ENCODE peak calls at places on chromosomes 16 and 17, in seven cellular contexts. One of them, this sample, is unnamed.

GRCh38 chr16:27543801-27544200 is 5.9 kb downstream of the GTF3C1 start:
- DNase-seq in AG09309: no peak
- DNase-seq in HEK293T: no peak
- DNase-seq in GM23338: no peak
- DNase-seq in SW480: no peak
- DNase-seq in activated CD4-positive, alpha-beta T cell treated with anti-CD3 and anti-CD28 coated beads for 48 hours: no peak
- DNase-seq in lower leg skin: no peak
- DNase-seq in this sample: no peak

GRCh38 chr16:53611151-53611802 is 92.4 kb downstream of the RPGRIP1L start:
- DNase-seq in AG09309: no peak
- DNase-seq in HEK293T: peak
- DNase-seq in GM23338: no peak
- DNase-seq in SW480: no peak
- DNase-seq in activated CD4-positive, alpha-beta T cell treated with anti-CD3 and anti-CD28 coated beads for 48 hours: no peak
- DNase-seq in lower leg skin: no peak
- DNase-seq in this sample: no peak

GRCh38 chr16:24116989-24117388 is 139.1 kb upstream of the CACNG3 start:
- DNase-seq in AG09309: no peak
- DNase-seq in HEK293T: no peak
- DNase-seq in GM23338: no peak
- DNase-seq in SW480: no peak
- DNase-seq in activated CD4-positive, alpha-beta T cell treated with anti-CD3 and anti-CD28 coated beads for 48 hours: no peak
- DNase-seq in lower leg skin: no peak
- DNase-seq in this sample: no peak

GRCh38 chr17:4935650-4936049 is 3.6 kb downstream of the GP1BA start:
- DNase-seq in AG09309: no peak
- DNase-seq in HEK293T: no peak
- DNase-seq in GM23338: no peak
- DNase-seq in SW480: no peak
- DNase-seq in activated CD4-positive, alpha-beta T cell treated with anti-CD3 and anti-CD28 coated beads for 48 hours: no peak
- DNase-seq in lower leg skin: no peak
- DNase-seq in this sample: no peak

GRCh38 chr16:31088459-31089183 is at the start of gene PRSS53:
- DNase-seq in AG09309: no peak
- DNase-seq in HEK293T: no peak
- DNase-seq in GM23338: no peak
- DNase-seq in SW480: no peak
- DNase-seq in activated CD4-positive, alpha-beta T cell treated with anti-CD3 and anti-CD28 coated beads for 48 hours: no peak
- DNase-seq in lower leg skin: no peak
- DNase-seq in this sample: no peak

GRCh38 chr17:40284085-40284713 is 3.5 kb upstream of the CDC6 start:
- DNase-seq in AG09309: peak
- DNase-seq in HEK293T: no peak
- DNase-seq in GM23338: no peak
- DNase-seq in SW480: peak
- DNase-seq in activated CD4-positive, alpha-beta T cell treated with anti-CD3 and anti-CD28 coated beads for 48 hours: no peak
- DNase-seq in lower leg skin: no peak
- DNase-seq in this sample: no peak

GRCh38 chr17:46167826-46168569 is 25.2 kb downstream of the KANSL1 start:
- DNase-seq in AG09309: peak
- DNase-seq in HEK293T: no peak
- DNase-seq in GM23338: no peak
- DNase-seq in SW480: no peak
- DNase-seq in activated CD4-positive, alpha-beta T cell treated with anti-CD3 and anti-CD28 coated beads for 48 hours: no peak
- DNase-seq in lower leg skin: no peak
- DNase-seq in this sample: no peak

GRCh38 chr17:68509151-68510057 is 2.8 kb upstream of the PRKAR1A start:
- DNase-seq in AG09309: no peak
- DNase-seq in HEK293T: no peak
- DNase-seq in GM23338: no peak
- DNase-seq in SW480: peak
- DNase-seq in activated CD4-positive, alpha-beta T cell treated with anti-CD3 and anti-CD28 coated beads for 48 hours: no peak
- DNase-seq in lower leg skin: peak
- DNase-seq in this sample: no peak

GRCh38 chr16:66695935-66696668 is 441 bp downstream of the CMTM4 start:
- DNase-seq in AG09309: no peak
- DNase-seq in HEK293T: no peak
- DNase-seq in GM23338: peak
- DNase-seq in SW480: peak
- DNase-seq in activated CD4-positive, alpha-beta T cell treated with anti-CD3 and anti-CD28 coated beads for 48 hours: peak
- DNase-seq in lower leg skin: peak
- DNase-seq in this sample: peak

GRCh38 chr17:27504188-27504995 is 48.1 kb downstream of the KSR1 start:
- DNase-seq in AG09309: no peak
- DNase-seq in HEK293T: no peak
- DNase-seq in GM23338: no peak
- DNase-seq in SW480: no peak
- DNase-seq in activated CD4-positive, alpha-beta T cell treated with anti-CD3 and anti-CD28 coated beads for 48 hours: no peak
- DNase-seq in lower leg skin: no peak
- DNase-seq in this sample: no peak

GRCh38 chr17:79742951-79743476 is 12.3 kb downstream of the ENPP7 start:
- DNase-seq in AG09309: no peak
- DNase-seq in HEK293T: no peak
- DNase-seq in GM23338: no peak
- DNase-seq in SW480: no peak
- DNase-seq in activated CD4-positive, alpha-beta T cell treated with anti-CD3 and anti-CD28 coated beads for 48 hours: no peak
- DNase-seq in lower leg skin: no peak
- DNase-seq in this sample: no peak